ENCODE peak calls at places on chromosomes 4 and X, in six cellular contexts. One of them, this sample, is unnamed.

GRCh38 chrX:106894978-106895452 is 8.1 kb downstream of the RIPPLY1 start:
- DNase-seq in effector CD4-positive, alpha-beta T cell: no peak
- DNase-seq in activated CD4-positive, alpha-beta T cell treated with anti-CD3 and anti-CD28 coated beads, Interleukin-2, amount 10 ng/mL, durations not matched to agents 7 days and 5 days: no peak
- DNase-seq in activated CD8-positive, alpha-beta memory T cell treated with anti-CD3 and anti-CD28 coated beads for 48 hours: no peak
- DNase-seq in neural crest cell: no peak
- DNase-seq in GM23338: no peak
- DNase-seq in this sample: no peak

GRCh38 chrX:133045986-133046385 is 50.9 kb downstream of the USP26 start:
- DNase-seq in activated CD8-positive, alpha-beta memory T cell treated with anti-CD3 and anti-CD28 coated beads for 48 hours: no peak
- DNase-seq in GM23338: peak; percentile 51
- DNase-seq in effector CD4-positive, alpha-beta T cell: no peak
- DNase-seq in activated CD4-positive, alpha-beta T cell treated with anti-CD3 and anti-CD28 coated beads, Interleukin-2, amount 10 ng/mL, durations not matched to agents 7 days and 5 days: no peak
- DNase-seq in neural crest cell: no peak
- DNase-seq in this sample: no peak

GRCh38 chr4:23238848-23239247 is 546.1 kb downstream of the GBA3 start:
- DNase-seq in effector CD4-positive, alpha-beta T cell: no peak
- DNase-seq in activated CD8-positive, alpha-beta memory T cell treated with anti-CD3 and anti-CD28 coated beads for 48 hours: no peak
- DNase-seq in activated CD4-positive, alpha-beta T cell treated with anti-CD3 and anti-CD28 coated beads, Interleukin-2, amount 10 ng/mL, durations not matched to agents 7 days and 5 days: no peak
- DNase-seq in neural crest cell: no peak
- DNase-seq in GM23338: no peak
- DNase-seq in this sample: no peak

GRCh38 chrX:107712231-107713204 is 63.1 kb downstream of the TSC22D3 start:
- DNase-seq in neural crest cell: no peak
- DNase-seq in activated CD8-positive, alpha-beta memory T cell treated with anti-CD3 and anti-CD28 coated beads for 48 hours: no peak
- DNase-seq in GM23338: no peak
- DNase-seq in effector CD4-positive, alpha-beta T cell: peak; percentile 47
- DNase-seq in activated CD4-positive, alpha-beta T cell treated with anti-CD3 and anti-CD28 coated beads, Interleukin-2, amount 10 ng/mL, durations not matched to agents 7 days and 5 days: no peak
- DNase-seq in this sample: no peak

GRCh38 chr4:186149872-186150271 is 41.5 kb upstream of the CYP4V2 start:
- DNase-seq in activated CD4-positive, alpha-beta T cell treated with anti-CD3 and anti-CD28 coated beads, Interleukin-2, amount 10 ng/mL, durations not matched to agents 7 days and 5 days: no peak
- DNase-seq in neural crest cell: peak; percentile 64
- DNase-seq in activated CD8-positive, alpha-beta memory T cell treated with anti-CD3 and anti-CD28 coated beads for 48 hours: peak; percentile 12
- DNase-seq in GM23338: peak; percentile 80
- DNase-seq in effector CD4-positive, alpha-beta T cell: no peak
- DNase-seq in this sample: no peak

GRCh38 chr4:15696866-15697265 is 6.0 kb upstream of the BST1 start:
- DNase-seq in activated CD8-positive, alpha-beta memory T cell treated with anti-CD3 and anti-CD28 coated beads for 48 hours: no peak
- DNase-seq in neural crest cell: no peak
- DNase-seq in effector CD4-positive, alpha-beta T cell: no peak
- DNase-seq in activated CD4-positive, alpha-beta T cell treated with anti-CD3 and anti-CD28 coated beads, Interleukin-2, amount 10 ng/mL, durations not matched to agents 7 days and 5 days: no peak
- DNase-seq in GM23338: no peak
- DNase-seq in this sample: no peak

GRCh38 chr4:163404570-163404969 is 60.9 kb downstream of the NPY5R start:
- DNase-seq in activated CD4-positive, alpha-beta T cell treated with anti-CD3 and anti-CD28 coated beads, Interleukin-2, amount 10 ng/mL, durations not matched to agents 7 days and 5 days: no peak
- DNase-seq in activated CD8-positive, alpha-beta memory T cell treated with anti-CD3 and anti-CD28 coated beads for 48 hours: no peak
- DNase-seq in GM23338: no peak
- DNase-seq in effector CD4-positive, alpha-beta T cell: no peak
- DNase-seq in neural crest cell: no peak
- DNase-seq in this sample: no peak

GRCh38 chr4:1614502-1614853 is 69.6 kb downstream of the FAM53A start:
- DNase-seq in neural crest cell: no peak
- DNase-seq in GM23338: no peak
- DNase-seq in effector CD4-positive, alpha-beta T cell: no peak
- DNase-seq in activated CD4-positive, alpha-beta T cell treated with anti-CD3 and anti-CD28 coated beads, Interleukin-2, amount 10 ng/mL, durations not matched to agents 7 days and 5 days: no peak
- DNase-seq in activated CD8-positive, alpha-beta memory T cell treated with anti-CD3 and anti-CD28 coated beads for 48 hours: no peak
- DNase-seq in this sample: no peak

GRCh38 chr4:138310498-138310897 is 68.3 kb upstream of the SLC7A11 start:
- DNase-seq in activated CD8-positive, alpha-beta memory T cell treated with anti-CD3 and anti-CD28 coated beads for 48 hours: no peak
- DNase-seq in neural crest cell: no peak
- DNase-seq in GM23338: no peak
- DNase-seq in activated CD4-positive, alpha-beta T cell treated with anti-CD3 and anti-CD28 coated beads, Interleukin-2, amount 10 ng/mL, durations not matched to agents 7 days and 5 days: no peak
- DNase-seq in effector CD4-positive, alpha-beta T cell: no peak
- DNase-seq in this sample: no peak

This sample was measured in LNCaP clone FGC.